ENCODE peak calls at places on chromosomes 2 and 18, in seven cellular contexts. K, N, T, C, G, S and R are unnamed samples.

GRCh38 chr2:166112193-166112605 is 15.6 kb downstream of the SCN1A start:
- DNase-seq in K (no peak), N (no peak), T (peak; percentile 66), C (no peak), G (no peak), S (no peak), R (no peak)

GRCh38 chr2:12778369-12778768 is 61.6 kb downstream of the TRIB2 start:
- DNase-seq in K (no peak), N (no peak), T (no peak), C (no peak), G (no peak), S (peak; percentile 79), R (no peak)

GRCh38 chr2:114769991-114770390 is 327.6 kb downstream of the DPP10 start:
- DNase-seq in K (no peak), N (no peak), T (no peak), C (no peak), G (no peak), S (no peak), R (no peak)

GRCh38 chr2:241659150-241659739 is 21.8 kb downstream of the ATG4B start:
- DNase-seq in K (peak; percentile 54), N (peak; percentile 34), T (peak; percentile 73), C (peak; percentile 59), G (peak; percentile 81), S (peak; percentile 88), R (no peak)

GRCh38 chr2:1968222-1968987 is 224.1 kb upstream of the PXDN start:
- DNase-seq in K (no peak), N (no peak), T (no peak), C (no peak), G (peak; percentile 48), S (no peak), R (no peak)

GRCh38 chr18:40407913-40408312 is 1547.1 kb upstream of the PIK3C3 start:
- DNase-seq in K (no peak), N (no peak), T (peak; percentile 28), C (no peak), G (no peak), S (no peak), R (no peak)

GRCh38 chr2:193276069-193276468 is 1081.3 kb upstream of the TMEFF2 start:
- DNase-seq in K (no peak), N (no peak), T (no peak), C (no peak), G (no peak), S (no peak), R (no peak)

GRCh38 chr2:144331652-144332355 is 188.1 kb downstream of the ZEB2 start:
- DNase-seq in K (no peak), N (peak; percentile 77), T (no peak), C (peak; percentile 54), G (peak; percentile 83), S (peak; percentile 75), R (no peak)

GRCh38 chr2:240917684-240918257 is 11.6 kb downstream of the CROCC2 start:
- DNase-seq in K (peak; percentile 0), N (peak; percentile 9), T (no peak), C (peak; percentile 9), G (peak; percentile 57), S (no peak), R (no peak)

GRCh38 chr18:32049393-32050161 is 31.0 kb downstream of the RNF125 start:
- DNase-seq in K (peak; percentile 5), N (peak; percentile 32), T (no peak), C (no peak), G (no peak), S (no peak), R (no peak)

GRCh38 chr2:25230626-25231311 is 62.4 kb upstream of the POMC start:
- DNase-seq in K (peak; percentile 37), N (no peak), T (no peak), C (no peak), G (no peak), S (no peak), R (no peak)

GRCh38 chr2:25226827-25227226 is 58.4 kb upstream of the POMC start:
- DNase-seq in K (no peak), N (no peak), T (no peak), C (no peak), G (no peak), S (no peak), R (no peak)

GRCh38 chr2:25227576-25227975 is 59.2 kb upstream of the POMC start:
- DNase-seq in K (no peak), N (no peak), T (no peak), C (no peak), G (no peak), S (no peak), R (no peak)

GRCh38 chr2:25230128-25230527 is 61.7 kb upstream of the POMC start:
- DNase-seq in K (peak; percentile 19), N (no peak), T (no peak), C (no peak), G (no peak), S (no peak), R (no peak)

DNA sequence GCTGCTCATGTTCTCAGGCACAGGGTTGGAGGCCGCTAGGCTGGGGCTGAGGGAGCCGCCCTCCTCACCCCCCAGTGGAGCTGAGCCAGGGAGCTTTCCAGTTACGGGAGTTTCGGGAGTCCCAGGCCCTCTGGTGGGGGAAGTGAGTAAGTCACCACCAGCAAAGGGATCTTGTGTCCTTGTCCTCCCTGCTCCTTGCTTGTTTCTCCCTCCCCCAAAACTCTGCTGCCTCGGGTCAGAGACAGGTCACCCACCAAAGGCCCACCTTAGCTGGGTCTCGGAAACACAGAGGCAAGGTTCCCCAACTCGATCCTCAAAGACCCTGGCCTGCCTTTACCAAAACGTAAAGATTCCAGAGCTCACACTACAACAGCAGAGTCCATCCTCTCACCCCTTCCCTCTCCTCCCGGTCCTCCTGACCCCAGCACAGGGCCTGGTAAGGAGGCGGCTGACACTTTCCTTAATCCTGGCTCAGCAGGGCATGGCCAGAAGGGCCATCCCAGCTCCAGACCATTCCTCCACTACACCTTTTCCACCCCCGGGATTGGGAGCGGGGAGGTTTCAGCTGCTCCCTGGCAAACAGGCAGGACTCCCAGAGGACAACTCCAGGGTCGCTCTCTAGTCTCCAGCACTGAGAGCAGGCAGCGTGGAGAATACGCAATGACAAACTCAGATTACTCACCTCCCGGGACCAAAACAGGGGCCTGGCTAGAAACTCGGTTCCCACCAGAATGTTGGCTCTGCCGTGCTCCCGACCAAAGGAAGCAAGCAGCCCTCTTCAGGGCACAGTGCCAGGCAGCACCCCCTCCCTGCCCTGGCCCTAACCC is 60.7 kb upstream of the POMC start:
- DNase-seq in K (peak; percentile 76), N (peak; percentile 78), T (peak; percentile 72), C (peak; percentile 76), G (peak; percentile 90), S (peak; percentile 86), R (no peak)
- TF ChIP-seq CTCF in K (peak; percentile 67), N (peak; percentile 62), T (peak; percentile 64), C (peak; percentile 62), G (peak; percentile 80), S (peak; percentile 65), R (peak; percentile 59)

GRCh38 chr2:74458132-74458956 is at the start of gene WBP1:
- DNase-seq in K (peak; percentile 100), N (peak; percentile 100), T (peak; percentile 100), C (peak; percentile 100), G (peak; percentile 100), S (peak; percentile 100), R (peak; percentile 100)
- TF ChIP-seq POLR2A in K (no peak), N (peak; percentile 61), T (no peak), C (no peak), G (peak; percentile 48), S (no peak), R (peak; percentile 7)

GRCh38 chr2:64318476-64318748 is 135.6 kb upstream of the LGALSL start:
- DNase-seq in K (no peak), N (no peak), T (no peak), C (no peak), G (no peak), S (no peak), R (no peak)

GRCh38 chr2:64322433-64322832 is 131.5 kb upstream of the LGALSL start:
- DNase-seq in K (no peak), N (no peak), T (no peak), C (no peak), G (no peak), S (no peak), R (no peak)

GRCh38 chr2:64319930-64320329 is 134.0 kb upstream of the LGALSL start:
- DNase-seq in K (no peak), N (no peak), T (no peak), C (no peak), G (no peak), S (no peak), R (no peak)

GRCh38 chr2:64315561-64315960 is 138.4 kb upstream of the LGALSL start:
- DNase-seq in K (no peak), N (no peak), T (no peak), C (no peak), G (no peak), S (no peak), R (no peak)

GRCh38 chr2:64317712-64318475 is 136.1 kb upstream of the LGALSL start:
- DNase-seq in K (no peak), N (no peak), T (no peak), C (no peak), G (no peak), S (no peak), R (no peak)
- H3K27me3 ChIP-seq in K (no peaks in the 10 kb centered on the region), N (no peaks in the 10 kb centered on the region), T (peaks cover 55% of the 10 kb centered on the region), C (no peaks in the 10 kb centered on the region), G (no peaks in the 10 kb centered on the region), S (no peaks in the 10 kb centered on the region), R (no peaks in the 10 kb centered on the region)

DNA sequence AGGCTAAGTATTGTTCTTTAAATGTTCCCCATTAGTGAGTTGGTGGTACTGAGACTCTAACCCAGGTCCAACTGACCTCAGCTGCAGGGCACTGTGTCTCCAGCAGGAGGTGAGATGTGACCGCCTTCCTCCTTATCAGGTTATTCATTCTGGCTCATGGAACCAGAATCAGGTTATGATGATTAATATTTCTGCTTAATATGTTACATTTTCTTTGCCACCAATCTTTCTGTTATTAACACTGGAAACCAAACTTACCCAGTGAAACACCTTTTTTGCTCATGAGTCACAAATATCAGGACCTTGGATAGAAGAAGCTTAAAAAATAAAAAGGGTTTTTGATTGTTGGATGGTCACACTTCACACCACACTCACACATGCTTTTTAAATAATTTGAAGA is 85.4 kb downstream of the DPP4 start:
- DNase-seq in K (no peak), N (no peak), T (no peak), C (no peak), G (no peak), S (no peak), R (no peak)
- TF ChIP-seq CTCF in K (no peak), N (no peak), T (no peak), C (no peak), G (no peak), S (peak; percentile 18), R (no peak)